ENCODE peak calls at places on chromosomes 13 and 19, in six cellular contexts. G is H9, M is mesenchymal stem cell, F is IMR-90, B is neuronal stem cell, S is H1. Y is an unnamed sample. For H3K9me3, the result is how much of the 10 kb centered on the place peaks cover.

GRCh38 chr13:61874970-61875579 is 459.4 kb upstream of the PCDH20 start:
- DNase-seq in S (no peak), M (no peak), F (no peak), G (no peak), B (no peak), Y (no peak)

GRCh38 chr19:6890938-6891337 is 3.6 kb downstream of the ADGRE1 start:
- DNase-seq in G (no peak), F (no peak), S (no peak), M (no peak), B (no peak), Y (no peak)

GRCh38 chr19:39676004-39676403 is 20.3 kb downstream of the LGALS16 start:
- DNase-seq in B (no peak), S (peak), M (no peak), F (no peak), G (no peak), Y (no peak)

GRCh38 chr13:104805346-104805745 is 1730.1 kb downstream of the EFNB2 start:
- DNase-seq in B (no peak), S (no peak), M (no peak), G (no peak), F (no peak), Y (no peak)

GRCh38 chr13:29456419-29456818 is 139.1 kb downstream of the SLC7A1 start:
- DNase-seq in S (no peak), M (no peak), G (no peak), B (no peak), F (no peak), Y (no peak)

GRCh38 chr13:101514695-101515275 is 62.3 kb downstream of the ITGBL1 start:
- DNase-seq in B (peak), S (no peak), F (peak), G (no peak), M (peak), Y (peak)

GRCh38 chr19:34041922-34042521 is 130.3 kb upstream of the LSM14A start:
- DNase-seq in S (peak), B (peak), M (no peak), F (peak), G (peak), Y (peak)

GRCh38 chr13:73833331-73834070 is 300.7 kb downstream of the KLF12 start:
- DNase-seq in M (peak), B (no peak), S (no peak), G (no peak), F (peak), Y (no peak)

GRCh38 chr19:34938886-34939285 is 12.2 kb downstream of the ZNF30 start:
- DNase-seq in S (no peak), M (no peak), B (no peak), F (no peak), G (no peak), Y (no peak)

GRCh38 chr13:52707375-52707774 is 32.2 kb downstream of the CNMD start:
- DNase-seq in B (no peak), F (no peak), G (no peak), M (no peak), S (no peak), Y (peak)

GRCh38 chr19:40139533-40140287 is 49.0 kb upstream of the ZNF780A start:
- DNase-seq in S (peak), M (peak), F (peak), G (no peak), B (peak), Y (no peak)

GRCh38 chr13:99275093-99275469 is 16.9 kb upstream of the GPR18 start:
- DNase-seq in F (peak), M (peak), B (no peak), S (no peak), G (no peak), Y (no peak)

GRCh38 chr19:3683866-3684816 is 16.1 kb downstream of the PIP5K1C start:
- DNase-seq in F (peak), G (no peak), B (no peak), M (peak), S (no peak), Y (peak)

GRCh38 chr13:87884874-87885273 is 213.7 kb downstream of the SLITRK5 start:
- DNase-seq in M (peak), S (no peak), B (peak), G (peak), F (peak), Y (no peak)

GRCh38 chr13:46675016-46675415 is 121.9 kb downstream of the ESD start:
- DNase-seq in S (no peak), G (no peak), M (no peak), F (no peak), B (no peak), Y (no peak)

GRCh38 chr13:91245283-91245682 is 102.2 kb upstream of the MIR17HG start:
- DNase-seq in G (no peak), M (no peak), S (no peak), B (no peak), F (no peak), Y (no peak)

GRCh38 chr13:99486996-99487395 is 14.3 kb upstream of the TM9SF2 start:
- DNase-seq in B (no peak), F (no peak), G (no peak), S (no peak), M (no peak), Y (no peak)

GRCh38 chr13:105207586-105208293 is 1327.7 kb downstream of the EFNB2 start:
- DNase-seq in M (peak), F (peak), B (no peak), G (no peak), S (no peak), Y (no peak)

GRCh38 chr19:9406798-9407352 is 28.5 kb downstream of the ZNF266 start:
- DNase-seq in M (no peak), S (no peak), B (no peak), F (peak), G (no peak), Y (peak)

GRCh38 chr19:9413240-9413954 is 22.0 kb downstream of the ZNF266 start:
- DNase-seq in M (no peak), F (no peak), G (no peak), B (no peak), S (no peak), Y (no peak)

DNA sequence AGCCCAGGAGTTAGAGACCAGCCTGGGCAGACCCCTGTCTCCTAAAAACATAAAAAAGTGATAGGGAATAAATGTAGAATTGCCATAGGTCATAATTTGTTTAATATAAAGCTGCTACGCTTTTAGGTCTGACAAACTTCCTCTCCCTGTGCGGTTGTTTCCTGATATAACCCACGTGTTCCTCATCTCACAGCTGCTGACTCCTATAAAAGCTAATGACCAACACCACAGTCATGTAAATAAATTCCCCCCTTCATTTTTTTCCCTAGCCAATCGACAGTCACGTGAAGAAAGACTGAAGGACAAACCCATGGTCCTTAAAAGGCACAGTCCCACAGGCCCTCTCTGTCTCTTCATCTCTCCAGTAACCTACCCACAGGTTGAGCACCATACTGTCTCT is 27.5 kb downstream of the ZNF266 start:
- DNase-seq in M (no peak), S (no peak), B (no peak), G (no peak), F (no peak), Y (no peak)
- H3K9me3 ChIP-seq in M (half or more), S (half or more), B (under half), G (half or more), F (under half), Y (under half)

GRCh38 chr19:48364564-48365363 is 597 bp downstream of the SYNGR4 start:
- DNase-seq in S (no peak), M (no peak), B (no peak), F (no peak), G (no peak), Y (no peak)
- H2AK5ac ChIP-seq in S (peak), M (no peak), B (peak), F (peak), G (no peak), Y (peak)

DNA sequence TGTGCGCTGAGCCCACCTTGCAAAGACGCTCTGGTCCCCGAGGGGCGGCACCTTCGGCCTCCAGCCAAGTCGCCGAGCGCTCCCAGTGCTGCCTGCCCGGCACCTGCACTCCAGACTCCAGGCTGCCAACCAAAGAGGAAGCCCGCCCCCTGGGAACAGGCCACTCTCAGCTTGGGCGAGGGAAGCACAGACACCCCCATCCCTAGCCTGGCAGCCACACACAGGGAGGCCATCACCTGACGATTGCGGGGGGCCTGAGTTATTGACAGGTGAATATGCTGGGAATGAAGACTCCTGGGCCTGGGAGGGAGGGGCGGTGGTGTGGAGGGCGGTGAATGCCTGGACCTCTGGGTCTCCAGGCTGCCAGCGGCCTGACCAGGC is 10.3 kb upstream of the ZNF492 start:
- DNase-seq in B (no peak), F (no peak), G (no peak), M (no peak), S (no peak), Y (no peak)
- H3K9me3 ChIP-seq in B (half or more), F (under half), G (half or more), M (under half), S (half or more), Y (half or more)

DNA sequence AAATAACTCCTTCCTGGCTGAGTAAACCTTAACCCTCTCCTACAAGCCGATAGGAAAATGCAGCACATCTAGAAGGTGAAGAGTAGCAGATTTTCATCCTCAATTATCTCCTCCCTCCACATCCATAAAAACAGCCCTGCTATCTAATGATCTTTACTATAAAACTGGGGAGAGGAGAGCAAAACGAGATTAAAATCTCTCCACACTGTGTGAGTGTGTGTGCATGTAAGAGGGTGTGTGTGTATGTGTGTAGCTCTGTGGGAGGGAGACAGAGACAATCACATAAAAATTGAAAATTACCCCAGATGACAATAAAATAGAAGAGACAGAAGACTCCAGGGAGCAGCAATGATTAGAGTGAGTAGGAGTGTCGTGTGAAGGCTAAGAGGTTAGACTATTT is 682.9 kb downstream of the DIAPH3 start:
- DNase-seq in G (no peak), F (no peak), S (no peak), B (no peak), M (no peak), Y (no peak)
- H2AK5ac ChIP-seq in G (no peak), F (no peak), S (peak), B (no peak), M (no peak), Y (no peak)

GRCh38 chr19:20662421-20663105 is 1.2 kb upstream of the ZNF626 start:
- DNase-seq in M (no peak), S (no peak), G (no peak), B (no peak), F (no peak), Y (peak)
- H3K9me3 ChIP-seq in M (under half), S (under half), G (under half), B (under half), F (under half), Y (under half)